ENCODE peak calls at places on chromosomes 16 and 17, in four cellular contexts. D is cardiac fibroblast, L is MM.1S, A is upper lobe of right lung. B is an unnamed sample.

GRCh38 chr16:1425616-1426370 is 5.1 kb upstream of the PERCC1 start:
- DNase-seq in A (no peak), L (no peak), D (no peak), B (no peak)

GRCh38 chr17:45976755-45977505 is 22.1 kb upstream of the STH start:
- DNase-seq in A (no peak), D (no peak), L (no peak), B (no peak)

GRCh38 chr17:39671651-39672521 is 3.6 kb downstream of the PNMT start:
- DNase-seq in A (peak; percentile 63), D (peak; percentile 37), L (no peak), B (peak; percentile 70)

GRCh38 chr16:68229431-68230175 is 6.3 kb downstream of the ESRP2 start:
- DNase-seq in L (peak; percentile 48), A (no peak), D (peak; percentile 73), B (peak; percentile 59)

GRCh38 chr16:1908081-1908633 is 10.1 kb downstream of the HS3ST6 start:
- DNase-seq in A (no peak), D (no peak), L (no peak), B (no peak)

GRCh38 chr17:66684716-66685115 is 150.2 kb upstream of the CACNG5 start:
- DNase-seq in D (no peak), L (no peak), A (no peak), B (no peak)

GRCh38 chr17:80447790-80448189 is 28.6 kb downstream of the NPTX1 start:
- DNase-seq in A (no peak), L (no peak), D (no peak), B (no peak)

GRCh38 chr16:50611332-50611934 is 63.2 kb downstream of the NKD1 start:
- DNase-seq in D (peak; percentile 55), L (no peak), A (no peak), B (peak; percentile 25)

GRCh38 chr17:38403491-38403890 is 24.8 kb upstream of the ARHGAP23 start:
- DNase-seq in D (peak; percentile 45), A (no peak), L (no peak), B (peak; percentile 50)

GRCh38 chr17:9488556-9488955 is 87.1 kb downstream of the STX8 start:
- DNase-seq in D (peak; percentile 14), A (no peak), L (no peak), B (no peak)

GRCh38 chr17:29243792-29244191 is 2.9 kb upstream of the CRYBA1 start:
- DNase-seq in A (no peak), D (peak; percentile 57), L (no peak), B (peak; percentile 71)

GRCh38 chr17:59427425-59427921 is 96.0 kb downstream of the YPEL2 start:
- DNase-seq in L (no peak), D (peak; percentile 91), A (no peak), B (peak; percentile 74)

GRCh38 chr16:82945420-82946096 is 318.8 kb downstream of the CDH13 start:
- DNase-seq in A (no peak), L (no peak), D (peak; percentile 22), B (no peak)

GRCh38 chr17:59893617-59894100 is 738 bp downstream of the RPS6KB1 start:
- DNase-seq in D (peak; percentile 25), A (no peak), L (peak; percentile 54), B (no peak)

GRCh38 chr17:65474658-65475057 is 86.8 kb downstream of the AXIN2 start:
- DNase-seq in L (no peak), D (no peak), A (no peak), B (no peak)

GRCh38 chr17:72126575-72127486 is 6.0 kb downstream of the SOX9 start:
- DNase-seq in D (peak; percentile 46), L (peak; percentile 21), A (no peak), B (peak; percentile 92)

GRCh38 chr16:56513972-56514371 is 5.9 kb downstream of the BBS2 start:
- DNase-seq in D (peak; percentile 79), A (no peak), L (peak; percentile 72), B (peak; percentile 57)

GRCh38 chr17:858941-859452 is 76.8 kb downstream of the MRM3 start:
- DNase-seq in D (no peak), A (no peak), L (no peak), B (peak; percentile 24)

GRCh38 chr17:64492481-64493109 is 4.3 kb downstream of the POLG2 start:
- DNase-seq in D (peak; percentile 66), L (peak; percentile 49), A (no peak), B (no peak)

GRCh38 chr17:19306160-19307111 is 56.1 kb downstream of the B9D1 start:
- DNase-seq in L (peak; percentile 99), D (peak; percentile 17), A (peak; percentile 22), B (no peak)
- H3K4me3 ChIP-seq in L (peak overlapping the region; percentile 24), D (no peak overlapping the region), A (no peak overlapping the region), B (no peak overlapping the region)

DNA sequence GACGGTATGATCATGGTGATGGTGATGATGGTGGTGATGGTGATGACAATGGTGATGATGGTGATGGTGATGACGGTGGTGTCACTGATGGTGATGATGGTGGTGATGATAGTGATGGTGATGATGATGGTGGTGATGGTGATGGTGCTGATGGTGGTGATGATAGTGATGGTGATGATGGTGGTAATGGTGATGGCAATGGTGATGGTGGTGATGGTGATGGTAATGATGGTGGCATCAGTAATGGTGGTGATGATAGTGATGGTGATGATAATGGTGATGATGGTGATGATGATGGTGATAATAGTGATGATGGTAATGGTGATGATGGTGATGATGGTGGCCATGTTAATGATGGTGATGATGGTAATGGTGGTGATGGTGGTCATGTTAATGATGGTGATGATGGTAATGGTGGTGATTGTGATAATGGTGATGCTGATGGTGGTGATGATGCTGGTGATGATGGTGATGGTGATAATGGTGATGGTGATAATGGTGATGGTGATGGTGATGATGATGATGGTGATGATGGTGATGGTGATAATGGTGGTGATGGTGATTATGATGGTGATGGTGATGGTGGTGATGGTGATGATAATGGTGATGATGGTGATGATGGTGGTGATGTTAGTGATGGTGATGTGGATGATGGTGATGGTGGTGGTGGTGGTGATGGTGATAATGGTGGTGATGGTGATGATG is 107.2 kb downstream of the C16orf95 start:
- DNase-seq in L (no peak), D (no peak), A (no peak), B (no peak)
- TF ChIP-seq CTCF in L (no peak), D (no peak), A (no peak), B (no peak)

DNA sequence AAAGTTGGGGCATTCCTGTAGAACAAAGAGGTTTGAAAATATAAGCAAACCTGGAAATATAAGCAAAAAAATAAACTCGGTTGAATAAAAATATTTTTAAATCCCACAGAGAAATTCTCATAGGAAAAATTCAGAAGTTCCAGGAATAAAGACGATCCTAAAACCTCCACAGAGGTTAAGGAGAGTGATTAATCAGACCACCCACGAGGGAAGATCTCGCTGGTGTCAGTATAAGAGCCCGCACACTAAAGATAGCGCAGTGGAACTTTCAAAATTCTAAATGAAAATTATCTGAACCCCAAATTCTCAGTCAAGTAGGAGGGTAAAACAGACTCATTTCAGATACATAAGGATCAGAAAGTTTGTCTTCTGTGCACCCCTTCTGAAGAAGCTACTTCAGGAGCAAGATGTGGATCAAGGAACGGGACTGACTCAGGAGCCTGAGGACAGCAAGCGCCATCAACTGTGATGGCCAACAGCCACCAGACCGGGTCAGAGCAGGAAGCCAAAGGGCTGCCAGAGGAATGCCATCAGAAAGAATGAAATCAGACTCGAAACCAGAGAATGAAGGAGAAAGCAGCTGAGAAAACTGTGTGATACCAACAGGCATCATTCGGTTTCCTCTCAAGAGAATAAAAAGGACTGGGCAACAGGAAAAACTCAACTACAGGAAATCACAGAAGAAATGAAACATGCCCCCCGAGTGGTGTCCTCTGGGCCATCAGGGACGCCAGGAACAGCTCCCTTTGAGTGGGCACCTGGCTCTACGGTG is 66.9 kb downstream of the CYTH1 start:
- DNase-seq in L (peak; percentile 33), A (no peak), D (no peak), B (no peak)
- H3K4me3 ChIP-seq in L (peak overlapping the region; percentile 58), A (no peak overlapping the region), D (no peak overlapping the region), B (no peak overlapping the region)

GRCh38 chr17:4951486-4951885 is 567 bp downstream of the ENO3 start:
- DNase-seq in D (no peak), L (no peak), A (no peak), B (no peak)

GRCh38 chr17:4949321-4950074 is 1.2 kb upstream of the PFN1 start:
- DNase-seq in A (peak; percentile 94), L (peak; percentile 97), D (peak; percentile 81), B (peak; percentile 84)

GRCh38 chr17:4950757-4951204 is at the start of gene ENO3:
- DNase-seq in A (no peak), L (no peak), D (no peak), B (no peak)

GRCh38 chr17:4948997-4949320 is 629 bp upstream of the PFN1 start:
- DNase-seq in A (peak; percentile 94), L (peak; percentile 90), D (peak; percentile 89), B (peak; percentile 98)

DNA sequence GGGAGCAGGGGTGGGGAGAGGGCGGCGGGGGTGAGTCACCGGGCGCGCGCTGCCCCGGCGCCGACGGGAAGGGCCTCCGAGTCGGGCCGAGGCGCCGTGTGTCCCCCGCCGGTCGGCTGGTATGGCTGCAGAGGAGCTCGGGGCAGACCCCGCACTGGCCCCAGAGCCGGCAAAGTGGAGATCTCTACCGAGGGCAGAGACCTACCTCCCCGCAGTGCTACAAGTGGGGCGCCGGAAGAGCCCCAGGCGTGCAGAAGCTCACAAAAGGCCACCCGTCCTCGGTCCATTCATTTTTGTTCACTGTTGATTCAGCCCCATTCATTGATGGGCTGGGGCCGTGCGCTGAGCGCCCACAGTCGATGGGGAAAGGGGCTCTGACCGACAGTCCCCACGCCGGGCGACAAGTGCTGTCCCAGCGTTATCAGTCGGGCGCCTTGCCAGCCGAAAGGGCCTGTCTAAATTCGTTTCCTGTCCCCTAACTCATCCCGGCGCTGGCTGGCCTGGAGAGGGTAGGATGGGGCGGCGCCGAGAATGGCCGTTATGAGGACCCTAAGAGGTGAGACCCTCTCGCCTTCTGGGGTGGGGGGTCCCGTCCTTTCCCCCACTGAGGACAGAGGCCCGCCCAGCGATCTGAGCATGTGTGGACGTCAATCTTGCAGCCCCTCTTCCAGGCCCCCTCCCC is 703 bp upstream of the ENO3 start:
- DNase-seq in D (no peak), A (peak; percentile 85), L (peak; percentile 52), B (no peak)
- TF ChIP-seq CTCF in D (no peak), A (no peak), L (no peak), B (no peak)

GRCh38 chr16:85025781-85026653 is 1.6 kb upstream of the KIAA0513 start:
- DNase-seq in A (no peak), L (no peak), D (no peak), B (no peak)
- H3K4me3 ChIP-seq in A (peak overlapping the region; percentile 76), L (no peak overlapping the region), D (no peak overlapping the region), B (no peak overlapping the region)

DNA sequence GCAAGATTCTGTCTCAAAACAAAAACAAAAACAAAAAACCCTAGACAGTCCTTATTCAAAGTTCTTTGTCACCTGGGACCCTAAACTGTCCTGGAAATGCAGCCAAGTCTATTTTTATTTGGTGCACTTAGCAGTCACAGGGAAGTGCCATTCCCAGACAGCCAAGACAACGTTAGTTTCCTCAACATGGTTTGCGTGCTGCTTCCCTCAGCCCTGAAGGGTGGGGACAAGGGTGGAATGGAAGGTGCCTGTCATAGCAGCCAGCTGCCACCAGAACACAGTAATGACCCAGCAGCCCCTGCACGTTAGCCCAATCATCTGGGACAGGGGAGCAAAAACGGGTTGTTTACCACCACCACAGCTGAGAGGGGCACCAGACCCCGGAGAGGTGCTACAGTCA is 16.9 kb downstream of the CREBBP start:
- DNase-seq in D (no peak), L (no peak), A (no peak), B (no peak)
- TF ChIP-seq CTCF in D (no peak), L (no peak), A (no peak), B (no peak)

GRCh38 chr16:80932725-80933124 is 74.0 kb downstream of the CMC2 start:
- DNase-seq in A (no peak), L (no peak), D (peak; percentile 99), B (peak; percentile 88)
- H3K4me3 ChIP-seq in A (peak overlapping the region; percentile 50), L (no peak overlapping the region), D (peak overlapping the region; percentile 42), B (peak overlapping the region; percentile 57)

B was measured in foreskin fibroblast.